ENCODE peak calls at places on chromosome 18, in ten cellular contexts. One of them, this sample, is unnamed.

GRCh38 chr18:43486462-43486861 is 209.2 kb upstream of the SYT4 start:
- DNase-seq in lower lobe of right lung: no peak
- DNase-seq in heart left ventricle: no peak
- DNase-seq in breast epithelium: no peak
- DNase-seq in adrenal gland: no peak
- DNase-seq in heart right ventricle: no peak
- DNase-seq in keratinocyte: no peak
- DNase-seq in CD4-positive, alpha-beta T cell: no peak
- DNase-seq in PC-3: no peak
- DNase-seq in RWPE2: no peak
- DNase-seq in this sample: no peak

GRCh38 chr18:63320041-63320689 is 596 bp upstream of the BCL2 start:
- DNase-seq in lower lobe of right lung: peak; percentile 85
- DNase-seq in heart left ventricle: peak; percentile 86
- DNase-seq in breast epithelium: peak; percentile 83
- DNase-seq in adrenal gland: peak; percentile 77
- DNase-seq in heart right ventricle: peak; percentile 90
- DNase-seq in keratinocyte: no peak
- DNase-seq in CD4-positive, alpha-beta T cell: peak; percentile 81
- DNase-seq in PC-3: peak; percentile 63
- DNase-seq in RWPE2: no peak
- DNase-seq in this sample: peak; percentile 83

GRCh38 chr18:63095768-63096167 is 223.8 kb downstream of the BCL2 start:
- DNase-seq in lower lobe of right lung: no peak
- DNase-seq in heart left ventricle: no peak
- DNase-seq in breast epithelium: no peak
- DNase-seq in adrenal gland: no peak
- DNase-seq in heart right ventricle: no peak
- DNase-seq in keratinocyte: no peak
- DNase-seq in CD4-positive, alpha-beta T cell: no peak
- DNase-seq in PC-3: no peak
- DNase-seq in RWPE2: no peak
- DNase-seq in this sample: no peak

GRCh38 chr18:1047406-1047805 is 142.7 kb downstream of the ADCYAP1 start:
- DNase-seq in lower lobe of right lung: no peak
- DNase-seq in heart left ventricle: no peak
- DNase-seq in breast epithelium: no peak
- DNase-seq in adrenal gland: no peak
- DNase-seq in heart right ventricle: no peak
- DNase-seq in keratinocyte: no peak
- DNase-seq in CD4-positive, alpha-beta T cell: no peak
- DNase-seq in PC-3: no peak
- DNase-seq in RWPE2: no peak
- DNase-seq in this sample: no peak

GRCh38 chr18:57630002-57630758 is 8.5 kb upstream of the NARS1 start:
- DNase-seq in lower lobe of right lung: peak; percentile 98
- DNase-seq in heart left ventricle: peak; percentile 98
- DNase-seq in breast epithelium: peak; percentile 95
- DNase-seq in adrenal gland: peak; percentile 98
- DNase-seq in heart right ventricle: peak; percentile 97
- DNase-seq in keratinocyte: no peak
- DNase-seq in CD4-positive, alpha-beta T cell: peak; percentile 93
- DNase-seq in PC-3: peak; percentile 88
- DNase-seq in RWPE2: peak; percentile 90
- DNase-seq in this sample: peak; percentile 96

GRCh38 chr18:58581265-58581664 is 47.6 kb downstream of the ALPK2 start:
- DNase-seq in lower lobe of right lung: no peak
- DNase-seq in heart left ventricle: no peak
- DNase-seq in breast epithelium: peak; percentile 56
- DNase-seq in adrenal gland: no peak
- DNase-seq in heart right ventricle: no peak
- DNase-seq in keratinocyte: peak; percentile 52
- DNase-seq in CD4-positive, alpha-beta T cell: no peak
- DNase-seq in PC-3: peak; percentile 85
- DNase-seq in RWPE2: no peak
- DNase-seq in this sample: no peak

GRCh38 chr18:59011786-59012185 is 127.9 kb upstream of the SEC11C start:
- DNase-seq in lower lobe of right lung: no peak
- DNase-seq in heart left ventricle: no peak
- DNase-seq in breast epithelium: no peak
- DNase-seq in adrenal gland: no peak
- DNase-seq in heart right ventricle: no peak
- DNase-seq in keratinocyte: no peak
- DNase-seq in CD4-positive, alpha-beta T cell: no peak
- DNase-seq in PC-3: no peak
- DNase-seq in RWPE2: no peak
- DNase-seq in this sample: no peak

GRCh38 chr18:46324556-46324955 is 220.4 kb downstream of the HAUS1 start:
- DNase-seq in lower lobe of right lung: no peak
- DNase-seq in heart left ventricle: no peak
- DNase-seq in breast epithelium: no peak
- DNase-seq in adrenal gland: no peak
- DNase-seq in heart right ventricle: no peak
- DNase-seq in keratinocyte: peak; percentile 44
- DNase-seq in CD4-positive, alpha-beta T cell: no peak
- DNase-seq in PC-3: peak; percentile 61
- DNase-seq in RWPE2: no peak
- DNase-seq in this sample: no peak

GRCh38 chr18:31424383-31424988 is 23.1 kb upstream of the DSG3 start:
- DNase-seq in lower lobe of right lung: no peak
- DNase-seq in heart left ventricle: no peak
- DNase-seq in breast epithelium: no peak
- DNase-seq in adrenal gland: no peak
- DNase-seq in heart right ventricle: no peak
- DNase-seq in keratinocyte: no peak
- DNase-seq in CD4-positive, alpha-beta T cell: no peak
- DNase-seq in PC-3: peak; percentile 46
- DNase-seq in RWPE2: no peak
- DNase-seq in this sample: no peak

GRCh38 chr18:42330296-42330695 is 375.3 kb downstream of the PIK3C3 start:
- DNase-seq in lower lobe of right lung: no peak
- DNase-seq in heart left ventricle: no peak
- DNase-seq in breast epithelium: no peak
- DNase-seq in adrenal gland: no peak
- DNase-seq in heart right ventricle: no peak
- DNase-seq in keratinocyte: no peak
- DNase-seq in CD4-positive, alpha-beta T cell: no peak
- DNase-seq in PC-3: no peak
- DNase-seq in RWPE2: no peak
- DNase-seq in this sample: no peak

GRCh38 chr18:59954746-59955145 is 55.0 kb downstream of the PMAIP1 start:
- DNase-seq in lower lobe of right lung: no peak
- DNase-seq in heart left ventricle: no peak
- DNase-seq in breast epithelium: no peak
- DNase-seq in adrenal gland: no peak
- DNase-seq in heart right ventricle: no peak
- DNase-seq in keratinocyte: no peak
- DNase-seq in CD4-positive, alpha-beta T cell: no peak
- DNase-seq in PC-3: peak; percentile 76
- DNase-seq in RWPE2: no peak
- DNase-seq in this sample: no peak

GRCh38 chr18:6728809-6729246 is 688 bp upstream of the ARHGAP28 start:
- DNase-seq in lower lobe of right lung: no peak
- DNase-seq in heart left ventricle: no peak
- DNase-seq in breast epithelium: no peak
- DNase-seq in adrenal gland: no peak
- DNase-seq in heart right ventricle: no peak
- DNase-seq in keratinocyte: no peak
- DNase-seq in CD4-positive, alpha-beta T cell: no peak
- DNase-seq in PC-3: no peak
- DNase-seq in RWPE2: no peak
- DNase-seq in this sample: no peak

GRCh38 chr18:6731197-6731596 is 1.7 kb downstream of the ARHGAP28 start:
- DNase-seq in lower lobe of right lung: no peak
- DNase-seq in heart left ventricle: no peak
- DNase-seq in breast epithelium: no peak
- DNase-seq in adrenal gland: no peak
- DNase-seq in heart right ventricle: no peak
- DNase-seq in keratinocyte: no peak
- DNase-seq in CD4-positive, alpha-beta T cell: no peak
- DNase-seq in PC-3: peak; percentile 84
- DNase-seq in RWPE2: no peak
- DNase-seq in this sample: no peak

GRCh38 chr18:6732952-6733351 is 3.4 kb downstream of the ARHGAP28 start:
- DNase-seq in lower lobe of right lung: no peak
- DNase-seq in heart left ventricle: no peak
- DNase-seq in breast epithelium: no peak
- DNase-seq in adrenal gland: no peak
- DNase-seq in heart right ventricle: no peak
- DNase-seq in keratinocyte: no peak
- DNase-seq in CD4-positive, alpha-beta T cell: no peak
- DNase-seq in PC-3: peak; percentile 34
- DNase-seq in RWPE2: no peak
- DNase-seq in this sample: no peak

GRCh38 chr18:6728318-6728717 is 1.2 kb upstream of the ARHGAP28 start:
- DNase-seq in lower lobe of right lung: no peak
- DNase-seq in heart left ventricle: no peak
- DNase-seq in breast epithelium: no peak
- DNase-seq in adrenal gland: no peak
- DNase-seq in heart right ventricle: no peak
- DNase-seq in keratinocyte: no peak
- DNase-seq in CD4-positive, alpha-beta T cell: no peak
- DNase-seq in PC-3: no peak
- DNase-seq in RWPE2: no peak
- DNase-seq in this sample: no peak

GRCh38 chr18:6729247-6730091 is at the start of gene ARHGAP28:
- DNase-seq in lower lobe of right lung: peak; percentile 87
- DNase-seq in heart left ventricle: peak; percentile 80
- DNase-seq in breast epithelium: peak; percentile 62
- DNase-seq in adrenal gland: peak; percentile 84
- DNase-seq in heart right ventricle: peak; percentile 79
- DNase-seq in keratinocyte: peak; percentile 19
- DNase-seq in CD4-positive, alpha-beta T cell: no peak
- DNase-seq in PC-3: peak; percentile 89
- DNase-seq in RWPE2: peak; percentile 86
- DNase-seq in this sample: peak; percentile 75
- H3K27ac ChIP-seq in lower lobe of right lung: peak within 1 kb of the TSS; percentile 74
- H3K27ac ChIP-seq in heart left ventricle: peak within 1 kb of the TSS; percentile 87
- H3K27ac ChIP-seq in breast epithelium: peak within 1 kb of the TSS; percentile 88
- H3K27ac ChIP-seq in adrenal gland: peak within 1 kb of the TSS; percentile 61
- H3K27ac ChIP-seq in heart right ventricle: peak within 1 kb of the TSS; percentile 81
- H3K27ac ChIP-seq in keratinocyte: no peak within 1 kb of the TSS
- H3K27ac ChIP-seq in CD4-positive, alpha-beta T cell: no peak within 1 kb of the TSS
- H3K27ac ChIP-seq in PC-3: peak within 1 kb of the TSS; percentile 67
- H3K27ac ChIP-seq in RWPE2: peak within 1 kb of the TSS; percentile 29
- H3K27ac ChIP-seq in this sample: peak within 1 kb of the TSS; percentile 60

DNA sequence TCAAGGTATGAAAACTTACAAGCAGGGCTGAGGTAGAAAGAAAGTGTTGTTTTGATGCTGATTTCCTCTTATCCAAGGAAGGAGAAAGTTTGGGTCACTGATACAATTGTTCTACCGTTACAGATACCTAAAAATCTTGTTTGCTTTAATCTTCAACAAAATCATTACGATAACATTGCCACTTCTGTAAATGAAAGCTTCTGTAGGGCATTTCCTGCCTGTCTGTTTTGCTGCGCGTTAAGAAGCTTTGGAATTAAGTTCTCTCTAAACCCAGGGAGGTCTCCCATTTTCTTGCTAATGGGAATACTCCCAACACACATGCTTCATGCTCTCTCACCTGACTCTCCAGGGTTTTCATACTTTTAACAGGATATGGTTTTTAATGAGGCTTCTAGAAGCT is 258.5 kb downstream of the PTGR3 start:
- DNase-seq in lower lobe of right lung: no peak
- DNase-seq in heart left ventricle: no peak
- DNase-seq in breast epithelium: no peak
- DNase-seq in adrenal gland: no peak
- DNase-seq in heart right ventricle: no peak
- DNase-seq in keratinocyte: no peak
- DNase-seq in CD4-positive, alpha-beta T cell: no peak
- DNase-seq in PC-3: no peak
- DNase-seq in RWPE2: no peak
- DNase-seq in this sample: no peak
- H3K27ac ChIP-seq in lower lobe of right lung: peak overlapping the region; percentile 12
- H3K27ac ChIP-seq in heart left ventricle: no peak overlapping the region
- H3K27ac ChIP-seq in breast epithelium: no peak overlapping the region
- H3K27ac ChIP-seq in adrenal gland: no peak overlapping the region
- H3K27ac ChIP-seq in heart right ventricle: peak overlapping the region; percentile 11
- H3K27ac ChIP-seq in keratinocyte: no peak overlapping the region
- H3K27ac ChIP-seq in CD4-positive, alpha-beta T cell: peak overlapping the region; percentile 19
- H3K27ac ChIP-seq in PC-3: peak overlapping the region; percentile 71
- H3K27ac ChIP-seq in RWPE2: no peak overlapping the region
- H3K27ac ChIP-seq in this sample: no peak overlapping the region

GRCh38 chr18:24560511-24560981 is 100.1 kb downstream of the HRH4 start:
- DNase-seq in lower lobe of right lung: no peak
- DNase-seq in heart left ventricle: no peak
- DNase-seq in breast epithelium: no peak
- DNase-seq in adrenal gland: no peak
- DNase-seq in heart right ventricle: no peak
- DNase-seq in keratinocyte: peak; percentile 26
- DNase-seq in CD4-positive, alpha-beta T cell: no peak
- DNase-seq in PC-3: no peak
- DNase-seq in RWPE2: peak; percentile 68
- DNase-seq in this sample: no peak
- H3K27ac ChIP-seq in lower lobe of right lung: no peak overlapping the region
- H3K27ac ChIP-seq in heart left ventricle: no peak overlapping the region
- H3K27ac ChIP-seq in breast epithelium: no peak overlapping the region
- H3K27ac ChIP-seq in adrenal gland: no peak overlapping the region
- H3K27ac ChIP-seq in heart right ventricle: no peak overlapping the region
- H3K27ac ChIP-seq in keratinocyte: peak overlapping the region; percentile 55
- H3K27ac ChIP-seq in CD4-positive, alpha-beta T cell: no peak overlapping the region
- H3K27ac ChIP-seq in PC-3: no peak overlapping the region
- H3K27ac ChIP-seq in RWPE2: peak overlapping the region; percentile 6
- H3K27ac ChIP-seq in this sample: no peak overlapping the region

GRCh38 chr18:3665780-3666525 is 216.0 kb downstream of the TGIF1 start:
- DNase-seq in lower lobe of right lung: peak; percentile 76
- DNase-seq in heart left ventricle: peak; percentile 73
- DNase-seq in breast epithelium: peak; percentile 86
- DNase-seq in adrenal gland: peak; percentile 77
- DNase-seq in heart right ventricle: peak; percentile 86
- DNase-seq in keratinocyte: peak; percentile 71
- DNase-seq in CD4-positive, alpha-beta T cell: peak; percentile 70
- DNase-seq in PC-3: peak; percentile 94
- DNase-seq in RWPE2: peak; percentile 66
- DNase-seq in this sample: peak; percentile 87

GRCh38 chr18:3664563-3665178 is 214.7 kb downstream of the TGIF1 start:
- DNase-seq in lower lobe of right lung: peak; percentile 55
- DNase-seq in heart left ventricle: no peak
- DNase-seq in breast epithelium: no peak
- DNase-seq in adrenal gland: no peak
- DNase-seq in heart right ventricle: no peak
- DNase-seq in keratinocyte: no peak
- DNase-seq in CD4-positive, alpha-beta T cell: no peak
- DNase-seq in PC-3: no peak
- DNase-seq in RWPE2: no peak
- DNase-seq in this sample: no peak

GRCh38 chr18:3663870-3664512 is 214.0 kb downstream of the TGIF1 start:
- DNase-seq in lower lobe of right lung: no peak
- DNase-seq in heart left ventricle: no peak
- DNase-seq in breast epithelium: no peak
- DNase-seq in adrenal gland: no peak
- DNase-seq in heart right ventricle: no peak
- DNase-seq in keratinocyte: no peak
- DNase-seq in CD4-positive, alpha-beta T cell: no peak
- DNase-seq in PC-3: no peak
- DNase-seq in RWPE2: no peak
- DNase-seq in this sample: no peak

GRCh38 chr18:3666526-3667254 is 216.7 kb downstream of the TGIF1 start:
- DNase-seq in lower lobe of right lung: no peak
- DNase-seq in heart left ventricle: no peak
- DNase-seq in breast epithelium: no peak
- DNase-seq in adrenal gland: no peak
- DNase-seq in heart right ventricle: no peak
- DNase-seq in keratinocyte: no peak
- DNase-seq in CD4-positive, alpha-beta T cell: no peak
- DNase-seq in PC-3: no peak
- DNase-seq in RWPE2: no peak
- DNase-seq in this sample: no peak

GRCh38 chr18:3665187-3665586 is 215.2 kb downstream of the TGIF1 start:
- DNase-seq in lower lobe of right lung: no peak
- DNase-seq in heart left ventricle: no peak
- DNase-seq in breast epithelium: no peak
- DNase-seq in adrenal gland: no peak
- DNase-seq in heart right ventricle: no peak
- DNase-seq in keratinocyte: no peak
- DNase-seq in CD4-positive, alpha-beta T cell: no peak
- DNase-seq in PC-3: no peak
- DNase-seq in RWPE2: no peak
- DNase-seq in this sample: no peak
- H3K27ac ChIP-seq in lower lobe of right lung: no peak overlapping the region
- H3K27ac ChIP-seq in heart left ventricle: no peak overlapping the region
- H3K27ac ChIP-seq in breast epithelium: no peak overlapping the region
- H3K27ac ChIP-seq in adrenal gland: no peak overlapping the region
- H3K27ac ChIP-seq in heart right ventricle: peak overlapping the region; percentile 69
- H3K27ac ChIP-seq in keratinocyte: peak overlapping the region; percentile 92
- H3K27ac ChIP-seq in CD4-positive, alpha-beta T cell: no peak overlapping the region
- H3K27ac ChIP-seq in PC-3: no peak overlapping the region
- H3K27ac ChIP-seq in RWPE2: peak overlapping the region; percentile 78
- H3K27ac ChIP-seq in this sample: no peak overlapping the region

This sample was measured in dorsolateral prefrontal cortex.